ENCODE peak calls at places on chromosomes 3 and 15, in four cellular contexts. X is tibial artery, K is cardiac fibroblast, I is cardiac muscle cell. G is an unnamed sample.
A peak's percentile ranks its signal among the peaks of the same experiment; 100 is the strongest.

GRCh38 chr15:42091753-42092665 is 2.4 kb downstream of the PLA2G4D start:
- DNase-seq in K (no peak), I (no peak), X (no peak), G (peak; percentile 15)

GRCh38 chr3:177521305-177521704 is 324.0 kb upstream of the TBL1XR1 start:
- DNase-seq in X (no peak), I (no peak), K (no peak), G (no peak)

GRCh38 chr15:65206750-65207149 is 4.5 kb downstream of the CILP start:
- DNase-seq in K (no peak), I (no peak), X (no peak), G (no peak)

GRCh38 chr15:78072080-78072892 is 5.2 kb downstream of the TBC1D2B start:
- DNase-seq in K (peak; percentile 83), I (peak; percentile 38), X (peak; percentile 11), G (peak; percentile 69)

GRCh38 chr3:57948782-57949242 is 59.4 kb upstream of the FLNB start:
- DNase-seq in K (no peak), I (no peak), X (peak; percentile 46), G (no peak)

GRCh38 chr15:82540984-82541431 is 751 bp upstream of the RPS17 start:
- DNase-seq in I (peak; percentile 22), X (no peak), K (no peak), G (no peak)

GRCh38 chr3:128621234-128621633 is 29.4 kb downstream of the RPN1 start:
- DNase-seq in I (no peak), K (no peak), X (no peak), G (no peak)

GRCh38 chr15:74449643-74450205 is 11.2 kb downstream of the UBL7 start:
- DNase-seq in I (no peak), K (no peak), X (peak; percentile 13), G (no peak)

GRCh38 chr3:190811775-190812480 is 50.6 kb downstream of the GMNC start:
- DNase-seq in X (no peak), I (peak; percentile 79), K (peak; percentile 83), G (peak; percentile 70)

GRCh38 chr3:111761309-111761795 is 97.7 kb upstream of the PHLDB2 start:
- DNase-seq in K (peak; percentile 79), I (no peak), X (no peak), G (peak; percentile 1)

GRCh38 chr3:88668180-88668579 is 439.2 kb upstream of the EPHA3 start:
- DNase-seq in I (no peak), K (no peak), X (no peak), G (no peak)

GRCh38 chr3:40741729-40742128 is 217.0 kb downstream of the ZNF621 start:
- DNase-seq in K (peak; percentile 71), I (no peak), X (no peak), G (peak; percentile 7)

GRCh38 chr3:140185375-140185774 is 250.4 kb downstream of the CLSTN2 start:
- DNase-seq in I (no peak), X (no peak), K (no peak), G (no peak)

GRCh38 chr15:65028921-65029735 is at the start of gene MTFMT:
- DNase-seq in X (peak; percentile 94), I (peak; percentile 91), K (peak; percentile 83), G (peak; percentile 88)

GRCh38 chr15:76201536-76202255 is 109.6 kb downstream of the ETFA start:
- DNase-seq in K (no peak), X (peak; percentile 61), I (no peak), G (no peak)

GRCh38 chr15:91465696-91466095 is 365.6 kb downstream of the SV2B start:
- DNase-seq in I (no peak), K (no peak), X (no peak), G (no peak)

GRCh38 chr3:175338775-175339535 is 479.8 kb downstream of the NAALADL2 start:
- DNase-seq in K (peak; percentile 68), X (peak; percentile 67), I (no peak), G (peak; percentile 3)

GRCh38 chr3:123218990-123219389 is 17.2 kb downstream of the SEC22A start:
- DNase-seq in K (no peak), X (no peak), I (no peak), G (no peak)

GRCh38 chr3:150975992-150976368 is 3.5 kb upstream of the CLRN1 start:
- DNase-seq in X (no peak), K (no peak), I (no peak), G (no peak)

GRCh38 chr15:27028836-27029482 is 58.0 kb downstream of the GABRG3 start:
- DNase-seq in K (no peak), X (no peak), I (no peak), G (no peak)

GRCh38 chr15:77607111-77607893 is 25.4 kb downstream of the LINGO1 start:
- DNase-seq in I (peak; percentile 50), K (peak; percentile 77), X (peak; percentile 90), G (peak; percentile 68)

GRCh38 chr3:192409203-192409837 is 318.0 kb downstream of the FGF12 start:
- DNase-seq in I (peak; percentile 52), K (peak; percentile 46), X (peak; percentile 66), G (no peak)

GRCh38 chr15:77869021-77869895 is 208.3 kb downstream of the TBC1D2B start:
- DNase-seq in K (peak; percentile 10), I (no peak), X (peak; percentile 50), G (no peak)

GRCh38 chr3:13540332-13540995 is 8.5 kb upstream of the FBLN2 start:
- DNase-seq in K (no peak), I (no peak), X (no peak), G (no peak)

GRCh38 chr3:49122022-49122421 is 1.4 kb upstream of the USP19 start:
- DNase-seq in X (no peak), K (no peak), I (no peak), G (no peak)

GRCh38 chr3:48798998-48799397 is 48.7 kb downstream of the PRKAR2A start:
- DNase-seq in K (peak; percentile 53), X (no peak), I (no peak), G (no peak)

GRCh38 chr3:117622130-117622841 is 912.7 kb downstream of the TUSC7 start:
- DNase-seq in K (peak; percentile 87), X (no peak), I (no peak), G (no peak)

GRCh38 chr15:98900382-98900781 is 107.2 kb downstream of the PGPEP1L start:
- DNase-seq in I (peak; percentile 14), K (peak; percentile 50), X (no peak), G (no peak)

GRCh38 chr3:98793971-98794370 is 30.8 kb downstream of the ST3GAL6 start:
- DNase-seq in K (no peak), I (no peak), X (no peak), G (no peak)

GRCh38 chr3:186209810-186210752 is 101.2 kb upstream of the ETV5 start:
- DNase-seq in K (peak; percentile 77), I (no peak), X (no peak), G (peak; percentile 94)
- H3K4me3 ChIP-seq in K (peak overlapping the region; percentile 21), I (no peak overlapping the region), X (no peak overlapping the region), G (peak overlapping the region; percentile 34)

DNA sequence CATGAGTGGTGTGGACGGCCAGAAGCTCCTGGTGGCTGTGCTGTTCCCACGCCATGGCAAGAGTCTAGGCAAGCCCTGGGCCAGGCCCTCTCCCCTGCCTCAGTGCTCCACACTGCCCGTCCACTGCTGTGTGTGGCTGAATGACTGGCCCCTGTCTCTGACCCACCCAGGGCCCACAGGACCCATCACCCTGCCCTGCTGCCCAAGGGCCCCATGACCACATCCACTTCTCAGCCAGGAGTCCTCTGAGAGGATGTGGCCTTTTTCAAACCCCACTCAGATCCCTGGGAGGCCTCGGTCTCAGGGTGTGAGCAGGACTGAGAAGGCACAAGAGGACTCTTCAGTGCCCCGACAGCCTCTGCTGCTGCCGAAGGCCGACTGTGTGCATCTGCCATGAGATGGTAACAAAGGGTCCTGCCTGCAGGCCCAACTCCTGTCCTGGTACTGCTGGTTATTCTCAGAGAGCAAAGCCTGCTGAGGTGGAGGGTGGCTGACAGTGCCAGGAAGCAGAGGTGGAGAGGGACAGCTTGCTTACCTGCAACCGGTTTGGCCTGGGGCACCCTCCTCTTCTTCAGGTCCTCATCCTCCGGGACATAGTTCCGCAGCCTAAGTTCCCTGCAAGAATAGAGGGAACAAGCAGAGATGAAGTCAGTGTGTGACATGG is 47.5 kb downstream of the PTH1R start:
- DNase-seq in I (no peak), K (no peak), X (peak; percentile 58), G (no peak)
- H3K4me3 ChIP-seq in I (no peak overlapping the region), K (no peak overlapping the region), X (no peak overlapping the region), G (no peak overlapping the region)

DNA sequence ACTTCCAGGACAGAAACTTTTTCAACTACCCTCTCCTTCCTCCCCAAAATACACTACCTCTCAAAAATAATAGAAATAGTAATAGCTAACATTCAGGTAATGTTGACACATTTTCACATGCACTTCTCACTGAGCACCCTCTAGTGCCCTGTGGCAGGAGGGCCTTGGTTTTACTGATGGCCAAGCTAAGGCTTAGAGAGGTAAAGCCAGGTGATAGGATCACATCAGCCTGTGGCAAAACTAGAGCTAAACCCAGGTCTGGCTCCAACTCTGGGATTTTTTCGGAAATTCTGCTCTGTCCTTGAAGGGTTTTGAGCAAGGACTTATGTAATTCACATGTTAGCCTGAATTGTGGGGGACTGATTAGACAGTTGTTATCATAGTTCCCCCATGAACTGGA is 922 bp upstream of the TAMM41 start:
- DNase-seq in I (no peak), K (no peak), X (no peak), G (no peak)
- H3K4me3 ChIP-seq in I (no peak overlapping the region), K (no peak overlapping the region), X (no peak overlapping the region), G (no peak overlapping the region)

GRCh38 chr3:184177767-184178306 is 3.2 kb downstream of the AP2M1 start:
- DNase-seq in X (no peak), K (no peak), I (no peak), G (no peak)
- H3K4me3 ChIP-seq in X (no peak overlapping the region), K (peak overlapping the region; percentile 99), I (no peak overlapping the region), G (no peak overlapping the region)

DNA sequence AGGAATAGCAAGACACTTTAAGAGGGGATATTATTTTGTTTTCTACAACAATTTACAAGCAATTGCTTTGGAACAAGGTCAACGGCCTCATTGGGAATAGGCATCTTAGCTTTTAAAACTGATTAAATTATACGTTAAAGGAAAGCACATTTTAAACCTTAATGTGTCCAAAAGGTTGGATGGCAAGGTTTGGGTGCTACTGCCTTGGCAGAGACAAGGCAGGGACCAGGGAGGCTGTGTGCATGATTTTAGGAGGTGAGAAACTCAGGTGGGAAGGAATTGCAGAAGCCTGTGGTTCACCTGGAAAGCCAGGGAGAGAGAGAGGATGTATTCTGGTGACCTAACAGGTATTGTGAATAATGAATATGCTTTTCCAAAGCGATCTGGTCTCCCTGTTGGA is 54.3 kb downstream of the TGFBR2 start:
- DNase-seq in I (no peak), X (no peak), K (no peak), G (no peak)
- H3K4me3 ChIP-seq in I (no peak overlapping the region), X (no peak overlapping the region), K (no peak overlapping the region), G (no peak overlapping the region)

DNA sequence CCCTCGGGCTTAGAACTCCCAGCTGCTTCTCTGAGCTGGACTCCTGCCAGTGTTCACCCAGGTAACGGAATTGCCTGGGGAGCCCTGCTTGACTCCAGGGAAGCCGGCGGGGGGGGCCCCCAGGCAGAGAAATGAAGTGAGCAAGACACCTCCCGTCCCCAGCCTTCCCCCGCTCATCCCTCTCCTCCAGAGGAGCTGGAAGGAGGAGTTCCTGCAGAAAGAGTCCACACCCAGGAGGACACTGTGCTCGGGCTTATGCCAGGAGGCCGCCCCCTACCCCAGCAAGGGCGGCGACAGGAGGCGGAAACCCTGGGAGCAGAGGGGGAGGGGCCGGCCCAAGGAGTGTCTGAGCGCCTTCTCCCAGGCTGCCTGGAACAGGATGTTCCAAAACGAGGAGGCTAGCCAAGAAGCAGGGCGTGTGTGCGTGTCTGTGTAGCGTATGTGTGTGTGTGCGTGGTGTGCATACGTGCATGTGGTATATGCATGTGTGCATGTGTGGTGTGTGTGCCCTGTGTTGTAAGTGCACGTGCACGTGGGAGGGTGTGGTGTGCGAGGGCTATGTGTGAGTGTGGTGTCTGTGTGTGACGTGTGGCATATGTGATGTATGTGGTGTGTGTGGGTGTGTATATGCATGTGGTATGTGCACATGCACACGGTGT is 511.3 kb downstream of the SHQ1 start:
- DNase-seq in X (peak; percentile 87), I (peak; percentile 56), K (peak; percentile 89), G (no peak)
- H3K4me3 ChIP-seq in X (no peak overlapping the region), I (no peak overlapping the region), K (no peak overlapping the region), G (no peak overlapping the region)

G was measured in NB4.